ENCODE peak calls at places on chromosomes 7 and 10, in four cellular contexts. S, W, M and R are unnamed samples.

GRCh38 chr10:80260295-80261243 is 28.9 kb downstream of the MAT1A start:
- DNase-seq in S (no peak), M (peak), W (peak), R (peak)

GRCh38 chr7:149199234-149199990 is 4.1 kb downstream of the ZNF282 start:
- DNase-seq in S (no peak), M (no peak), W (no peak), R (no peak)

GRCh38 chr7:744854-745430 is 17.9 kb upstream of the PRKAR1B start:
- DNase-seq in S (no peak), W (no peak), M (no peak), R (no peak)

GRCh38 chr7:106609416-106609815 is 51.5 kb downstream of the CCDC71L start:
- DNase-seq in W (no peak), S (no peak), M (no peak), R (no peak)

GRCh38 chr10:80289451-80290287 is at the start of gene MAT1A:
- DNase-seq in S (no peak), M (no peak), W (no peak), R (no peak)

GRCh38 chr7:130490888-130491771 is 755 bp upstream of the MEST start:
- DNase-seq in W (peak), S (peak), M (peak), R (peak)

GRCh38 chr10:34405611-34406462 is 409.3 kb downstream of the PARD3 start:
- DNase-seq in W (no peak), M (no peak), S (no peak), R (no peak)

GRCh38 chr7:115009736-115010435 is 88.0 kb downstream of the MDFIC start:
- DNase-seq in W (no peak), M (no peak), S (no peak), R (no peak)

GRCh38 chr7:82472966-82473365 is 29.4 kb upstream of the CACNA2D1 start:
- DNase-seq in M (no peak), W (no peak), S (no peak), R (no peak)

GRCh38 chr7:2044883-2045471 is 187.8 kb downstream of the MAD1L1 start:
- DNase-seq in W (no peak), M (no peak), S (no peak), R (no peak)

GRCh38 chr10:1687606-1688005 is 49.7 kb downstream of the ADARB2 start:
- DNase-seq in W (no peak), M (no peak), S (no peak), R (no peak)

GRCh38 chr10:84523509-84523908 is 195.1 kb downstream of the CCSER2 start:
- DNase-seq in M (no peak), W (no peak), S (no peak), R (no peak)

GRCh38 chr7:119900996-119901395 is 372.0 kb upstream of the KCND2 start:
- DNase-seq in W (no peak), S (no peak), M (no peak), R (no peak)

GRCh38 chr7:135684134-135684533 is 21.8 kb downstream of the STMP1 start:
- DNase-seq in M (no peak), W (no peak), S (no peak), R (no peak)

GRCh38 chr10:86878973-86879781 is 78.2 kb downstream of the MMRN2 start:
- DNase-seq in S (peak), M (no peak), W (peak), R (no peak)

GRCh38 chr10:17649836-17650235 is 5.9 kb downstream of the STAM start:
- DNase-seq in M (no peak), W (no peak), S (no peak), R (no peak)

GRCh38 chr7:157490465-157490912 is 153.7 kb downstream of the DNAJB6 start:
- DNase-seq in S (no peak), M (no peak), W (peak), R (no peak)

GRCh38 chr10:80541144-80541750 is 3.5 kb downstream of the SH2D4B start:
- DNase-seq in M (no peak), S (no peak), W (no peak), R (no peak)

GRCh38 chr7:42763137-42763551 is 148.7 kb downstream of the C7orf25 start:
- DNase-seq in S (no peak), W (peak), M (no peak), R (no peak)

GRCh38 chr7:85602196-85602595 is 415.3 kb upstream of the SEMA3D start:
- DNase-seq in S (no peak), M (no peak), W (no peak), R (no peak)

GRCh38 chr7:76364198-76364584 is 5.4 kb upstream of the YWHAG start:
- DNase-seq in W (no peak), M (no peak), S (no peak), R (no peak)

GRCh38 chr7:133513608-133514007 is 260.7 kb downstream of the EXOC4 start:
- DNase-seq in W (no peak), S (no peak), M (no peak), R (no peak)

GRCh38 chr7:80552304-80552703 is 40.4 kb upstream of the GNAT3 start:
- DNase-seq in M (no peak), W (no peak), S (no peak), R (no peak)

GRCh38 chr7:99090811-99091582 is 52.9 kb downstream of the SMURF1 start:
- DNase-seq in W (no peak), M (no peak), S (no peak), R (no peak)

GRCh38 chr10:124641282-124642075 is 102.7 kb downstream of the FAM53B start:
- DNase-seq in M (no peak), W (peak), S (no peak), R (no peak)

DNA sequence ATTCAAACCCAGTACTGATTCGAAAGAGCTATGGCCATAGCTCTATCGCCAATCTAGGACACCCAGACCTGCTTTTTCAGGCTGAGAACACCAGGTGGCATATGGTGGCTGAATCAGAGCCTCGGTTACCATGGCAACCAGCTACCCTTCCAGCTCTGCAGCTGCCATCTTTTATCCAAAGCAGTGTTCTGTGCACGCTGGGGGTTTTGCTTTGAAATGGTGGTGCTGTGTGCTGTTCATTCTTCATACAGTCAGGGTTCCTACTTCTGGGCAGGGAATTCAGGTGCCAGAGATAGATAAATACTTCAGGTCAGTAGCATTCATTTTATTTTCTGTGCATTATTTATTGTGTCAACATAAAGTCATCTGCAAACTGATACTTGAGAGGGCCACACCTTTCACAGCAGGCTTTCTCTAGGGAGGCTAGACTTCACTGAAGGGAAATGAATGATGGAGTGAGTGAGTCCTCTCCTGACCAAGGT is 85.4 kb downstream of the AKR1D1 start:
- DNase-seq in S (peak), W (peak), M (peak), R (peak)
- TF ChIP-seq CTCF in S (peak), W (peak), M (peak), R (peak)

GRCh38 chr10:11741608-11742007 is 574 bp upstream of the ECHDC3 start:
- DNase-seq in M (no peak), W (no peak), S (no peak), R (no peak)
- TF ChIP-seq CTCF in M (no peak), W (no peak), S (no peak), R (no peak)

GRCh38 chr7:73647725-73648592 is 19.7 kb upstream of the VPS37D start:
- DNase-seq in W (peak), S (no peak), M (no peak), R (no peak)
- TF ChIP-seq CTCF in W (no peak), S (no peak), M (no peak), R (no peak)

GRCh38 chr7:74495112-74495880 is 41.6 kb downstream of the GTF2IRD1 start:
- DNase-seq in W (no peak), S (no peak), M (no peak), R (no peak)
- TF ChIP-seq CTCF in W (no peak), S (no peak), M (no peak), R (no peak)

GRCh38 chr10:11434323-11434722 is 177.1 kb downstream of the USP6NL start:
- DNase-seq in M (no peak), W (no peak), S (no peak), R (no peak)
- TF ChIP-seq CTCF in M (no peak), W (peak), S (peak), R (peak)